ENCODE peak calls at places on chromosomes 7 and 10, in ten cellular contexts. U is bronchial epithelial cell; L is stimulated activated CD4-positive, alpha-beta T cell treated with anti-CD3 and anti-CD28 coated beads, TNF-alpha, amount 100 ng/mL, for 1 hour; X is HS-5; A is pons; K is T-helper 9 cell; N is HTR-8/SVneo; M is dorsolateral prefrontal cortex; G is SK-MEL-5; Z is central memory CD4-positive, alpha-beta T cell. O is an unnamed sample.

GRCh38 chr10:72784551-72785421 is 92.8 kb downstream of the MCU start:
- DNase-seq in U (peak), L (no peak), X (no peak), A (peak), K (no peak), N (peak), M (peak), G (no peak), Z (no peak), O (no peak)

GRCh38 chr7:66627876-66628360 is 763 bp upstream of the KCTD7 start:
- DNase-seq in U (no peak), L (no peak), X (no peak), A (no peak), K (no peak), N (no peak), M (no peak), G (no peak), Z (no peak), O (no peak)

GRCh38 chr7:87091487-87092066 is 32.1 kb upstream of the ELAPOR2 start:
- DNase-seq in U (peak), L (no peak), X (no peak), A (no peak), K (no peak), N (no peak), M (no peak), G (no peak), Z (no peak), O (no peak)

GRCh38 chr7:92722541-92722940 is 113.8 kb downstream of the CDK6 start:
- DNase-seq in U (peak), L (no peak), X (no peak), A (no peak), K (no peak), N (no peak), M (no peak), G (no peak), Z (no peak), O (no peak)

GRCh38 chr7:12771378-12771877 is 84.0 kb downstream of the ARL4A start:
- DNase-seq in U (no peak), L (no peak), X (no peak), A (peak), K (no peak), N (peak), M (no peak), G (no peak), Z (no peak), O (peak)

GRCh38 chr7:142811154-142811737 is 40.5 kb downstream of the PRSS2 start:
- DNase-seq in U (peak), L (no peak), X (no peak), A (peak), K (no peak), N (peak), M (peak), G (peak), Z (peak), O (peak)

GRCh38 chr7:30886608-30887011 is 25.0 kb upstream of the AQP1 start:
- DNase-seq in U (no peak), L (no peak), X (no peak), A (no peak), K (no peak), N (no peak), M (no peak), G (no peak), Z (no peak), O (no peak)

GRCh38 chr7:44970521-44971051 is 8.2 kb downstream of the MYO1G start:
- DNase-seq in U (no peak), L (no peak), X (no peak), A (no peak), K (no peak), N (no peak), M (no peak), G (no peak), Z (no peak), O (no peak)

GRCh38 chr10:71463111-71463510 is 66.4 kb downstream of the CDH23 start:
- DNase-seq in U (no peak), L (no peak), X (no peak), A (no peak), K (no peak), N (no peak), M (peak), G (no peak), Z (no peak), O (no peak)